ENCODE peak calls at places on chromosomes 16 and 17, in nine cellular contexts. O is spleen, I is sigmoid colon, D is MM.1S, G is Peyer's patch, R is WERI-Rb-1, W is stomach, L is mammary epithelial cell, F is BE2C. S is an unnamed sample. For H3K36me3, the result is how much of the 10 kb centered on the place peaks cover.

GRCh38 chr17:43932357-43932756 is 9.9 kb downstream of the PPY start:
- DNase-seq in F (no peak), R (no peak), D (no peak), G (no peak), L (no peak), O (no peak), I (no peak), W (no peak), S (no peak)

GRCh38 chr17:72472116-72472515 is 351.3 kb downstream of the SOX9 start:
- DNase-seq in R (no peak), L (no peak), F (no peak), W (no peak), I (no peak), G (no peak), D (no peak), O (no peak), S (no peak)

GRCh38 chr16:15487336-15488284 is 53.2 kb downstream of the BMERB1 start:
- DNase-seq in W (no peak), F (no peak), D (no peak), O (no peak), I (no peak), R (no peak), L (no peak), G (no peak), S (no peak)

GRCh38 chr16:65788434-65789147 is 577.9 kb upstream of the CDH5 start:
- DNase-seq in F (no peak), L (no peak), W (no peak), O (no peak), G (no peak), D (no peak), I (no peak), R (no peak), S (no peak)

GRCh38 chr17:17840751-17841591 is 4.2 kb upstream of the SREBF1 start:
- DNase-seq in D (no peak), F (no peak), G (no peak), R (peak), I (no peak), O (no peak), W (no peak), L (peak), S (no peak)

GRCh38 chr16:50259334-50260205 is 6.8 kb upstream of the ADCY7 start:
- DNase-seq in I (peak), W (peak), G (peak), L (no peak), O (peak), D (no peak), R (peak), F (peak), S (peak)

GRCh38 chr17:50645748-50646682 is 11.3 kb downstream of the ABCC3 start:
- DNase-seq in I (no peak), R (no peak), L (no peak), W (no peak), F (no peak), D (no peak), G (no peak), O (no peak), S (no peak)

GRCh38 chr17:8470447-8471047 is 34.9 kb downstream of the NDEL1 start:
- DNase-seq in L (peak), I (peak), G (no peak), O (no peak), F (peak), W (no peak), R (no peak), D (no peak), S (no peak)

GRCh38 chr16:87740909-87741424 is 24.8 kb downstream of the KLHDC4 start:
- DNase-seq in O (no peak), F (no peak), D (no peak), R (no peak), W (no peak), L (no peak), I (no peak), G (no peak), S (no peak)

GRCh38 chr17:57407287-57408063 is 151.2 kb downstream of the MSI2 start:
- DNase-seq in G (no peak), O (no peak), L (no peak), I (no peak), W (peak), D (no peak), R (peak), F (no peak), S (no peak)
- H3K4me3 ChIP-seq in G (no peak), O (no peak), L (no peak), I (no peak), W (no peak), D (no peak), R (peak), F (no peak), S (no peak)

GRCh38 chr16:88747588-88748301 is 37.3 kb downstream of the PIEZO1 start:
- DNase-seq in W (peak), G (no peak), F (no peak), R (peak), O (no peak), L (peak), I (no peak), D (peak), S (no peak)
- TF ChIP-seq CTCF in W (no peak), G (peak), F (peak), R (peak), O (peak), L (peak), I (no peak), D (peak), S (peak)

DNA sequence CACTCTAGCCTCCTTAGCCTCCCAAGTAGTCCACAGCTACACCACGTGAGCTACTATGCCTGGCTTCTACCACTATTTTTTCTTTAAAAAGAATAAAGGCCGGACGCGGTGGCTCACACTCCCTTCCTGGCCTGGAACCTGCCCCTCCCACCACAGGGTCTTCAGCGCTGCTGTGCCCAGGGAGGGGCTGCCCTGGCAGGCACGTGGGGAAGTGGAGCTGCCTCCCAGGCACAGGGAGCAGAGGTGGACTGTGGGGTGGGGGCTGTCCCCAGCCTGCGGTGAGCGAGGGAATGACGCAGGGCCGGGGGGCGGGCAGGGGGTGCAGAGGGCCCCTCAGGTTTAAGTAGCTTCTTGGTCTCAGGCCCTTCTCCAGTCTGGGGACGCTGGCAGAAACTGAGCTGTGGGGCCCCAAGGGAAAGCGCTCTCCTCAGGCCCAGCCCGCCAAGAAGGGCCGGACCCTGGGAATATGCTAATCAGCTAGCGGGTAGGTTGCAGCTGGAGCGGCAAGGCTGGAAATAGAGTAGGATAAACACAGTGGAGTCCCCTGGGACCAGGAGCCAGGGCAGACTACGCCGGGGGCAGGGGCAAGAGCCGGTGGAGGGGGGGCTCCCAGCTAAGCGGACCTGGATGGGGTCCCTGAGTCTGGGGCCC is 46.8 kb downstream of the TIMM22 start:
- DNase-seq in O (peak), D (no peak), W (no peak), L (no peak), R (peak), G (no peak), F (peak), I (peak), S (peak)
- H3K36me3 ChIP-seq in O (under half), D (under half), W (half or more), L (under half), R (under half), G (under half), F (under half), I (under half), S (under half)

GRCh38 chr16:2496223-2497115 is 17.3 kb upstream of the ATP6V0C start:
- DNase-seq in L (no peak), G (no peak), R (no peak), D (no peak), I (no peak), F (no peak), W (no peak), O (peak), S (peak)

GRCh38 chr16:2495041-2495440 is 18.7 kb upstream of the ATP6V0C start:
- DNase-seq in L (no peak), I (no peak), G (no peak), W (no peak), O (no peak), D (no peak), F (no peak), R (no peak), S (no peak)

GRCh38 chr16:2492292-2492691 is 17.4 kb downstream of the TBC1D24 start:
- DNase-seq in I (no peak), O (no peak), D (no peak), F (no peak), L (no peak), G (no peak), R (no peak), W (no peak), S (no peak)

GRCh38 chr16:2493608-2494007 is 18.7 kb downstream of the TBC1D24 start:
- DNase-seq in I (no peak), L (no peak), D (no peak), G (no peak), O (no peak), R (no peak), F (no peak), W (no peak), S (no peak)

DNA sequence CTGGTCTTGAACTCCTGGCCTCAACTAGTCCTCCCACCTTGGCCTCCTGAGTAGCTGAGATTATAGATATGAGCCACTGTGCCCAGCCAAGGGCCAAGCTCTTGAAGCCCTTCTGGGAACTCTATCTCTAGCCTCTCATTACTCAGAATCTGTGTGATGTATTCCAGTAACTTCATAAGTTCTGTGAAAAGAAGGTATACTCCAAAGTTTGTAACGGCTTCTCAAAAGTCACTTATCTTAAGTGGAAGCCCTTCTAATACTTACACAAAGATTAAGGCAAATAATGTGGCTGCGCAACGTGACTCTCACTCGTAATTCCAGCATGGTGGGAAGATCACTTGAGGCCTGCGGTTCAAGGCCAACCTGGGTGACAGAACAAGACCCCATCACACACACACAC is 19.1 kb upstream of the ATP6V0C start:
- DNase-seq in G (no peak), O (no peak), D (no peak), F (no peak), R (no peak), W (no peak), I (no peak), L (no peak), S (no peak)
- H3K4me3 ChIP-seq in G (no peak), O (no peak), D (no peak), F (no peak), R (no peak), W (no peak), I (no peak), L (no peak), S (no peak)

GRCh38 chr16:30633526-30633925 is 17.2 kb upstream of the PRR14 start:
- DNase-seq in F (no peak), O (no peak), L (no peak), R (no peak), W (no peak), I (no peak), G (no peak), D (no peak), S (no peak)

GRCh38 chr16:30636599-30636998 is 14.2 kb upstream of the PRR14 start:
- DNase-seq in F (no peak), I (no peak), G (no peak), O (no peak), W (no peak), R (no peak), D (no peak), L (no peak), S (no peak)

GRCh38 chr16:30641378-30641982 is 9.3 kb upstream of the PRR14 start:
- DNase-seq in W (peak), R (no peak), I (no peak), G (no peak), O (no peak), L (no peak), D (no peak), F (no peak), S (no peak)

GRCh38 chr16:30637952-30638351 is 12.8 kb upstream of the PRR14 start:
- DNase-seq in R (peak), F (peak), G (no peak), W (no peak), I (no peak), L (peak), O (no peak), D (peak), S (no peak)
- TF ChIP-seq CTCF in R (peak), F (peak), G (peak), W (peak), I (no peak), L (peak), O (peak), D (peak), S (peak)